ENCODE peak calls at places on chromosome 3, in five cellular contexts. K is RWPE1; J is CD4-positive, alpha-beta T cell; D is cardiac muscle cell; S is frontal cortex. M is an unnamed sample.

GRCh38 chr3:149736180-149737100 is 15.8 kb downstream of the COMMD2 start:
- DNase-seq in K (peak; percentile 42), J (no peak), D (no peak), S (no peak), M (no peak)

GRCh38 chr3:46857485-46858341 is 5.5 kb downstream of the MYL3 start:
- DNase-seq in K (no peak), J (no peak), D (no peak), S (no peak), M (no peak)

GRCh38 chr3:132210476-132211346 is 106.5 kb upstream of the ACP3 start:
- DNase-seq in K (peak; percentile 23), J (no peak), D (peak; percentile 36), S (no peak), M (no peak)

GRCh38 chr3:4139462-4140140 is 163.6 kb upstream of the SETMAR start:
- DNase-seq in K (no peak), J (no peak), D (no peak), S (no peak), M (no peak)

GRCh38 chr3:157865449-157865862 is 240.8 kb downstream of the SHOX2 start:
- DNase-seq in K (peak; percentile 13), J (peak; percentile 0), D (peak; percentile 9), S (no peak), M (peak; percentile 46)

GRCh38 chr3:78880588-78881461 is 887.0 kb downstream of the ROBO1 start:
- DNase-seq in K (no peak), J (no peak), D (no peak), S (no peak), M (peak; percentile 61)

GRCh38 chr3:87305517-87305916 is 29.1 kb upstream of the POU1F1 start:
- DNase-seq in K (no peak), J (no peak), D (no peak), S (no peak), M (peak; percentile 54)

GRCh38 chr3:37559461-37559860 is 302.2 kb upstream of the CTDSPL start:
- DNase-seq in K (no peak), J (no peak), D (no peak), S (no peak), M (no peak)

GRCh38 chr3:103794656-103795055 is 1359.8 kb downstream of the ZPLD1 start:
- DNase-seq in K (no peak), J (no peak), D (peak; percentile 23), S (no peak), M (peak; percentile 2)

GRCh38 chr3:190076138-190076537 is 44.6 kb downstream of the P3H2 start:
- DNase-seq in K (no peak), J (no peak), D (no peak), S (no peak), M (no peak)

GRCh38 chr3:123492188-123492587 is 43.3 kb upstream of the ADCY5 start:
- DNase-seq in K (no peak), J (no peak), D (no peak), S (no peak), M (no peak)

GRCh38 chr3:94716326-94717018 is 653.6 kb downstream of the NSUN3 start:
- DNase-seq in K (no peak), J (no peak), D (peak; percentile 5), S (no peak), M (peak; percentile 9)

GRCh38 chr3:60803812-60804211 is 447.4 kb downstream of the FHIT start:
- DNase-seq in K (no peak), J (no peak), D (no peak), S (no peak), M (peak; percentile 43)

M was measured in COLO829.